ENCODE peak calls at places on chromosomes 3 and 15, in four cellular contexts. T is transverse colon, C is stomach, P is suprapubic skin. M is an unnamed sample.

GRCh38 chr15:49134683-49135341 is 20.6 kb downstream of the COPS2 start:
- DNase-seq in T (no peak), C (no peak), P (no peak), M (no peak)

GRCh38 chr3:156360992-156361391 is 193.9 kb downstream of the SSR3 start:
- DNase-seq in T (no peak), C (no peak), P (no peak), M (no peak)

GRCh38 chr3:112097378-112097777 is 11.2 kb downstream of the C3orf52 start:
- DNase-seq in T (peak), C (peak), P (no peak), M (no peak)

GRCh38 chr15:101410612-101411011 is 78.9 kb downstream of the PCSK6 start:
- DNase-seq in T (no peak), C (peak), P (no peak), M (no peak)

GRCh38 chr15:65211157-65211982 is at the start of gene CILP:
- DNase-seq in T (no peak), C (no peak), P (peak), M (peak)

GRCh38 chr3:29318251-29318650 is 37.4 kb downstream of the RBMS3 start:
- DNase-seq in T (no peak), C (no peak), P (no peak), M (no peak)

GRCh38 chr15:39235084-39235795 is 345.6 kb upstream of the THBS1 start:
- DNase-seq in T (no peak), C (no peak), P (no peak), M (no peak)

GRCh38 chr15:99542828-99543227 is 23.0 kb upstream of the MEF2A start:
- DNase-seq in T (no peak), C (no peak), P (no peak), M (no peak)

GRCh38 chr15:90561344-90562244 is 31.9 kb downstream of the CRTC3 start:
- DNase-seq in T (no peak), C (no peak), P (no peak), M (no peak)

GRCh38 chr15:79897701-79898113 is 893 bp upstream of the MTHFS start:
- DNase-seq in T (no peak), C (no peak), P (no peak), M (no peak)

GRCh38 chr3:54570008-54570407 is 357.9 kb downstream of the LRTM1 start:
- DNase-seq in T (no peak), C (no peak), P (no peak), M (no peak)

GRCh38 chr3:185825639-185826481 is 1.0 kb upstream of the IGF2BP2 start:
- DNase-seq in T (peak), C (peak), P (peak), M (peak)

GRCh38 chr15:41559489-41560177 is 621 bp downstream of the TYRO3 start:
- DNase-seq in T (no peak), C (no peak), P (no peak), M (peak)

GRCh38 chr3:140219161-140219745 is 284.3 kb downstream of the CLSTN2 start:
- DNase-seq in T (no peak), C (no peak), P (no peak), M (peak)

GRCh38 chr3:71372911-71373637 is 210.5 kb downstream of the FOXP1 start:
- DNase-seq in T (no peak), C (no peak), P (no peak), M (no peak)

GRCh38 chr15:74333662-74334061 is 33.8 kb downstream of the CYP11A1 start:
- DNase-seq in T (no peak), C (no peak), P (no peak), M (no peak)

GRCh38 chr3:177446160-177446559 is 248.9 kb upstream of the TBL1XR1 start:
- DNase-seq in T (peak), C (no peak), P (no peak), M (no peak)

GRCh38 chr3:35505181-35505580 is 134.1 kb upstream of the ARPP21 start:
- DNase-seq in T (no peak), C (peak), P (no peak), M (peak)

GRCh38 chr15:51156957-51157356 is 62.3 kb upstream of the TNFAIP8L3 start:
- DNase-seq in T (no peak), C (no peak), P (no peak), M (no peak)

GRCh38 chr3:168570404-168571173 is 474.9 kb upstream of the GOLIM4 start:
- DNase-seq in T (no peak), C (no peak), P (no peak), M (no peak)

GRCh38 chr15:60701261-60702019 is 222.5 kb upstream of the ICE2 start:
- DNase-seq in T (no peak), C (no peak), P (no peak), M (no peak)

GRCh38 chr15:60703196-60703933 is 224.4 kb upstream of the ICE2 start:
- DNase-seq in T (no peak), C (no peak), P (no peak), M (peak)

GRCh38 chr15:60696523-60696859 is 217.5 kb upstream of the ICE2 start:
- DNase-seq in T (no peak), C (no peak), P (no peak), M (no peak)

GRCh38 chr15:60695713-60696522 is 217.0 kb upstream of the ICE2 start:
- DNase-seq in T (no peak), C (no peak), P (no peak), M (no peak)

DNA sequence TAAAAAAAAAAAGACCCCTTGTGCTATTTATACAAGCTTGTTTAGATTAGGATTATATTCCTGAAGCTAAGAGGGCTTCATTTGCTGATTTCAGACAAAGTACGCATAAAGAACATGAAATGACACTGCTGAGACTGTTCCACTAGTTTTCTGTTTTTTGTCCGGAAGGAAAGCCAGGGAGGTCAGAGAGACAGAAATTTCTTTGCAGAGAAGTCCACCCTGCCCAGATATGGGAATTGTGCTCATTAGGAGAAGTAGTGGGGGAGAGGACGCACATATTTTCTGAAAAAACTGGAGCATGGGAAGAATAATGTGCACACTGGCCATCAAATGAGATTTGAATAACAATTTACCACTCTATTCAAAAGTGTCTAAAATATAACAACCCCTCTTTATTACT is 220.9 kb upstream of the ICE2 start:
- DNase-seq in T (no peak), C (no peak), P (no peak), M (no peak)
- TF ChIP-seq POLR2A in T (no peak), C (no peak), P (no peak), M (no peak)

GRCh38 chr3:152268501-152269422 is at the start of gene MBNL1:
- DNase-seq in T (peak), C (peak), P (peak), M (peak)
- TF ChIP-seq POLR2A in T (peak), C (peak), P (peak), M (peak)

GRCh38 chr3:52831500-52832301 is 1.2 kb upstream of the ITIH4 start:
- DNase-seq in T (peak), C (peak), P (no peak), M (peak)
- TF ChIP-seq POLR2A in T (no peak), C (no peak), P (no peak), M (no peak)

GRCh38 chr3:42731476-42732195 is 29.0 kb upstream of the HHATL start:
- DNase-seq in T (no peak), C (no peak), P (peak), M (no peak)

GRCh38 chr3:42730706-42731420 is 28.3 kb upstream of the HHATL start:
- DNase-seq in T (no peak), C (no peak), P (peak), M (no peak)

GRCh38 chr3:42732829-42733459 is 30.3 kb upstream of the HHATL start:
- DNase-seq in T (no peak), C (no peak), P (peak), M (no peak)

GRCh38 chr3:42733501-42734262 is 31.1 kb upstream of the HHATL start:
- DNase-seq in T (no peak), C (no peak), P (peak), M (no peak)

GRCh38 chr3:42732196-42732828 is 29.7 kb upstream of the HHATL start:
- DNase-seq in T (no peak), C (no peak), P (no peak), M (no peak)
- TF ChIP-seq POLR2A in T (no peak), C (no peak), P (no peak), M (no peak)

M was measured in thyroid gland.